ENCODE peak calls at places on chromosomes 7 and 10, in five cellular contexts. U is left lobe of liver, W is T-cell, V is NCI-H1105, M is body of pancreas. G is an unnamed sample.

GRCh38 chr10:95408931-95409873 is 118.4 kb upstream of the PDLIM1 start:
- DNase-seq in U (no peak), W (no peak), V (no peak), M (no peak), G (no peak)

GRCh38 chr10:22002531-22003110 is 909 bp downstream of the DNAJC1 start:
- DNase-seq in U (no peak), W (no peak), V (no peak), M (no peak), G (no peak)

GRCh38 chr10:66925896-66926719 is at the start of gene LRRTM3:
- DNase-seq in U (peak), W (no peak), V (no peak), M (peak), G (peak)

GRCh38 chr10:21953585-21954057 is 49.9 kb downstream of the DNAJC1 start:
- DNase-seq in U (no peak), W (no peak), V (peak), M (no peak), G (no peak)

GRCh38 chr7:153027210-153027609 is 267.7 kb downstream of the ACTR3B start:
- DNase-seq in U (no peak), W (no peak), V (no peak), M (no peak), G (no peak)

GRCh38 chr10:88934900-88935672 is 17.5 kb downstream of the ACTA2 start:
- DNase-seq in U (peak), W (peak), V (peak), M (peak), G (peak)

GRCh38 chr10:103467391-103467790 is 8.7 kb upstream of the CALHM1 start:
- DNase-seq in U (no peak), W (no peak), V (no peak), M (no peak), G (no peak)

GRCh38 chr7:98281757-98282652 is 519 bp downstream of the BRI3 start:
- DNase-seq in U (peak), W (no peak), V (no peak), M (peak), G (peak)

GRCh38 chr7:5420841-5421625 is 2.6 kb downstream of the TNRC18 start:
- DNase-seq in U (peak), W (no peak), V (no peak), M (peak), G (peak)

GRCh38 chr7:107995184-107996071 is 7.5 kb downstream of the LAMB1 start:
- DNase-seq in U (no peak), W (no peak), V (no peak), M (no peak), G (no peak)

GRCh38 chr10:122190553-122190952 is 80.5 kb upstream of the BTBD16 start:
- DNase-seq in U (no peak), W (no peak), V (no peak), M (no peak), G (no peak)

GRCh38 chr7:111982804-111983203 is 223.4 kb downstream of the DOCK4 start:
- DNase-seq in U (no peak), W (no peak), V (no peak), M (no peak), G (no peak)

GRCh38 chr7:46747222-46747621 is 826.1 kb upstream of the IGFBP3 start:
- DNase-seq in U (no peak), W (no peak), V (no peak), M (no peak), G (no peak)

GRCh38 chr10:31146496-31147219 is 115.0 kb upstream of the ZNF438 start:
- DNase-seq in U (no peak), W (no peak), V (no peak), M (no peak), G (no peak)

GRCh38 chr7:119281181-119281846 is 991.7 kb upstream of the KCND2 start:
- DNase-seq in U (no peak), W (no peak), V (no peak), M (no peak), G (no peak)

GRCh38 chr7:40644454-40645188 is 509.8 kb downstream of the SUGCT start:
- DNase-seq in U (no peak), W (no peak), V (no peak), M (no peak), G (no peak)

GRCh38 chr10:13882112-13882711 is 295.4 kb downstream of the PRPF18 start:
- DNase-seq in U (no peak), W (no peak), V (no peak), M (no peak), G (no peak)

GRCh38 chr10:106513328-106513727 is 651.2 kb downstream of the SORCS1 start:
- DNase-seq in U (no peak), W (no peak), V (no peak), M (no peak), G (no peak)